ENCODE peak calls at places on chromosomes 1 and 21, in six cellular contexts. One of them, this sample, is unnamed.

GRCh38 chr1:19717467-19717866 is 52.8 kb downstream of the HTR6 start:
- DNase-seq in transverse colon: no peak
- DNase-seq in body of pancreas: no peak
- DNase-seq in right lobe of liver: no peak
- DNase-seq in H54: no peak
- DNase-seq in NCI-H1105: no peak
- DNase-seq in this sample: no peak

GRCh38 chr1:214451591-214451990 is 99.8 kb downstream of the PTPN14 start:
- DNase-seq in transverse colon: no peak
- DNase-seq in body of pancreas: no peak
- DNase-seq in right lobe of liver: no peak
- DNase-seq in H54: no peak
- DNase-seq in NCI-H1105: no peak
- DNase-seq in this sample: no peak

GRCh38 chr21:29080454-29080930 is 7.0 kb upstream of the CCT8 start:
- DNase-seq in transverse colon: no peak
- DNase-seq in body of pancreas: no peak
- DNase-seq in right lobe of liver: no peak
- DNase-seq in H54: no peak
- DNase-seq in NCI-H1105: no peak
- DNase-seq in this sample: peak

GRCh38 chr1:66402194-66402593 is 131.8 kb upstream of the SGIP1 start:
- DNase-seq in transverse colon: peak
- DNase-seq in body of pancreas: peak
- DNase-seq in right lobe of liver: no peak
- DNase-seq in H54: no peak
- DNase-seq in NCI-H1105: no peak
- DNase-seq in this sample: no peak

GRCh38 chr21:34535886-34536285 is 23.9 kb upstream of the KCNE1 start:
- DNase-seq in transverse colon: no peak
- DNase-seq in body of pancreas: no peak
- DNase-seq in right lobe of liver: no peak
- DNase-seq in H54: no peak
- DNase-seq in NCI-H1105: no peak
- DNase-seq in this sample: no peak

GRCh38 chr1:95640746-95641145 is 406.7 kb downstream of the RWDD3 start:
- DNase-seq in transverse colon: no peak
- DNase-seq in body of pancreas: peak
- DNase-seq in right lobe of liver: peak
- DNase-seq in H54: no peak
- DNase-seq in NCI-H1105: peak
- DNase-seq in this sample: no peak

GRCh38 chr1:42955311-42956063 is 3.2 kb downstream of the SLC2A1 start:
- DNase-seq in transverse colon: no peak
- DNase-seq in body of pancreas: no peak
- DNase-seq in right lobe of liver: no peak
- DNase-seq in H54: no peak
- DNase-seq in NCI-H1105: no peak
- DNase-seq in this sample: no peak

GRCh38 chr21:46151989-46152938 is 3.1 kb downstream of the FTCD start:
- DNase-seq in transverse colon: no peak
- DNase-seq in body of pancreas: peak
- DNase-seq in right lobe of liver: peak
- DNase-seq in H54: no peak
- DNase-seq in NCI-H1105: no peak
- DNase-seq in this sample: no peak

GRCh38 chr1:109639841-109640184 is 16.1 kb upstream of the GSTM4 start:
- DNase-seq in transverse colon: peak
- DNase-seq in body of pancreas: no peak
- DNase-seq in right lobe of liver: no peak
- DNase-seq in H54: no peak
- DNase-seq in NCI-H1105: no peak
- DNase-seq in this sample: no peak

This sample was measured in kidney glomerular epithelial cell.